ENCODE peak calls at places on chromosomes 13 and 19, in seven cellular contexts. Q is GM12878, Z is K562, S is HepG2, C is SK-N-SH, O is H1, F is GM12891. H is an unnamed sample.

GRCh38 chr13:73844986-73845385 is 289.2 kb downstream of the KLF12 start:
- DNase-seq in C (no peak), S (no peak), Z (no peak), Q (no peak), F (no peak), O (no peak), H (no peak)

GRCh38 chr13:31160857-31161582 is 684 bp downstream of the HSPH1 start:
- DNase-seq in F (no peak), C (peak), Q (peak), S (peak), O (peak), Z (peak), H (peak)

GRCh38 chr19:35171730-35172129 is 17.2 kb downstream of the FXYD5 start:
- DNase-seq in Z (no peak), Q (no peak), C (no peak), O (no peak), S (no peak), F (no peak), H (no peak)

GRCh38 chr19:7529610-7530490 is 5.7 kb upstream of the PNPLA6 start:
- DNase-seq in F (no peak), Q (no peak), Z (no peak), C (no peak), O (no peak), S (no peak), H (no peak)

GRCh38 chr19:47106819-47107200 is 6.8 kb downstream of the ZC3H4 start:
- DNase-seq in S (no peak), Q (no peak), Z (peak), O (no peak), C (no peak), F (no peak), H (no peak)

GRCh38 chr13:20709369-20709768 is 5.9 kb downstream of the IL17D start:
- DNase-seq in C (no peak), S (no peak), O (no peak), Z (no peak), Q (no peak), F (no peak), H (no peak)

GRCh38 chr13:50543767-50544166 is 299.7 kb downstream of the DLEU7 start:
- DNase-seq in Q (no peak), S (no peak), O (no peak), F (no peak), Z (no peak), C (no peak), H (no peak)

GRCh38 chr19:15323496-15324235 is 8.7 kb downstream of the BRD4 start:
- DNase-seq in Z (peak), Q (no peak), C (no peak), S (peak), O (no peak), F (no peak), H (no peak)

GRCh38 chr13:78121459-78122348 is 203.1 kb upstream of the EDNRB start:
- DNase-seq in S (peak), Q (peak), F (no peak), C (peak), Z (peak), O (peak), H (no peak)
- TF ChIP-seq POLR2AphosphoS5 in S (no peak), Q (no peak), F (no peak), C (no peak), Z (no peak), O (no peak), H (no peak)

GRCh38 chr13:95019886-95020285 is 281.4 kb downstream of the ABCC4 start:
- DNase-seq in Z (no peak), F (no peak), S (no peak), C (no peak), Q (no peak), O (no peak), H (no peak)

GRCh38 chr13:95025116-95025515 is 276.1 kb downstream of the ABCC4 start:
- DNase-seq in F (no peak), C (no peak), O (no peak), S (no peak), Z (no peak), Q (no peak), H (no peak)

GRCh38 chr13:95023405-95023804 is 277.8 kb downstream of the ABCC4 start:
- DNase-seq in O (no peak), F (no peak), Q (no peak), Z (no peak), S (no peak), C (no peak), H (no peak)

DNA sequence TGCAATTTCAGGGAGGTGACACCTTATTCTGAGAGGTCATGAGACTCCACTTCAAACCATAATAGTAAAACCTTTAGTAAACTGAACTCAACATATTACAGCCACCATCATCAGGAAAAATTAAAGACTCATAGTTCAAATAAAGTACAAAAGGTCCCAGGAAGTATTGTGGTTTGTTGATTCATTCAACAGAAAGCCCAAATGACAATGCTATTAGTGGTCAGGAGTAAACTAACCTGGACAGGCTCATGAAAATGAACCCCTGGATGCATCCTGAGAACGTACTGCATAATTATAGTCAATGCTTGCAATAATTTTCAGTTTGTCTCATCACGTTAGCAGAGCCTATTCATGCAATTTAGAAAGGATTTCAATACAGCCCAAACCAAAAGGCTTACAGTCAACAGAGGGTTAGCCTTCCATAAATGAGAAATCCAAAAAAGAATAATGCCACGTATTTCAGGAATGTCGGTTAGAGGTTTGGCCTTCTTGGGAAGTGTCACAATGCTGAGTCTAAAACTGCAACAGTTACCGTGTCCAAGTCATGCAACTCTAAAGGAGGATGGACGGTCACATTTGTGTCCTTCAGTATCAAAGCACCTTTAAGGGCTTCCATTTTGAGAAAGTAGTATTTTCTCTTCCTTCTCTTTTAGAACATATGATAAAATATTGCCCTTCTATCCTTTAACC is 280.8 kb downstream of the ABCC4 start:
- DNase-seq in O (no peak), S (no peak), F (no peak), Q (no peak), Z (no peak), C (no peak), H (no peak)
- TF ChIP-seq TAF1 in O (no peak), S (no peak), F (no peak), Q (no peak), Z (no peak), C (no peak), H (no peak)

DNA sequence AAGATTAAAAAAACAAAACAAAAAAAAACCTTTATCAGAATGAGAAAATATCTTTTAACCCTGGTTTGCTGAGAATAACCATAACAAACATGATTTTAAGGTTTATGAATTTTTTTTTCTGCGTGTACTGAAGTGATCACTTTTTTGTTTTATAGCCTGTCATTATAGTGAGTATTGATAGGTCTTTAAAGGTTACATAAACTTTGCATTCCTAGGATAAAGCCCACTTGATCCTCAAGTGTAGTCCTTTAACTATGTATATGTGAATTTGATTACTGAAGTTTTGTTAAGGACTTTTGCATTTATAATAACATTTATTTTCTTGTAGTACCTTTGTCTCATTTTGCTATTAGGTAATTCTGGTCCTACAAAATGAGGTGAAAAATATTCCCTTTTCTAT is 709.8 kb upstream of the PCDH20 start:
- DNase-seq in C (no peak), Z (no peak), Q (no peak), F (no peak), O (no peak), S (no peak), H (no peak)
- TF ChIP-seq POLR2AphosphoS5 in C (no peak), Z (no peak), Q (no peak), F (no peak), O (no peak), S (no peak), H (no peak)

GRCh38 chr13:37640499-37640898 is 41.9 kb upstream of the POSTN start:
- DNase-seq in Q (no peak), Z (peak), C (no peak), F (no peak), S (no peak), O (no peak), H (no peak)
- TF ChIP-seq TAF1 in Q (no peak), Z (no peak), C (no peak), F (no peak), S (no peak), O (no peak), H (no peak)